ENCODE peak calls at places on chromosomes 4 and X, in five cellular contexts. A is mesendoderm, K is H9, E is IMR-90, G is mesenchymal stem cell. M is an unnamed sample.

GRCh38 chr4:53196872-53197759 is 168.7 kb downstream of the SCFD2 start:
- DNase-seq in A (peak; percentile 74), K (no peak), E (peak; percentile 90), G (peak; percentile 86), M (no peak)

GRCh38 chr4:84691170-84691691 is 108.3 kb downstream of the CDS1 start:
- DNase-seq in A (peak; percentile 40), K (no peak), E (peak; percentile 94), G (peak; percentile 95), M (no peak)

GRCh38 chrX:112450810-112451209 is 228.9 kb downstream of the LHFPL1 start:
- DNase-seq in A (no peak), K (no peak), E (no peak), G (no peak), M (no peak)

GRCh38 chr4:89586864-89587263 is 250.1 kb downstream of the SNCA start:
- DNase-seq in A (peak; percentile 19), K (no peak), E (peak; percentile 20), G (peak; percentile 28), M (no peak)

GRCh38 chr4:151259752-151260151 is 17.2 kb upstream of the PRSS48 start:
- DNase-seq in A (no peak), K (no peak), E (no peak), G (no peak), M (no peak)

GRCh38 chr4:168540086-168540864 is 43.4 kb downstream of the PALLD start:
- DNase-seq in A (peak; percentile 11), K (no peak), E (peak; percentile 86), G (peak; percentile 54), M (no peak)

GRCh38 chr4:67393699-67394281 is 151.5 kb downstream of the CENPC start:
- DNase-seq in A (peak; percentile 37), K (no peak), E (peak; percentile 50), G (peak; percentile 39), M (no peak)

GRCh38 chr4:2428496-2429213 is 9.9 kb downstream of the CFAP99 start:
- DNase-seq in A (no peak), K (peak; percentile 25), E (no peak), G (no peak), M (no peak)

GRCh38 chr4:167578906-167579305 is 344.6 kb upstream of the SPOCK3 start:
- DNase-seq in A (peak; percentile 52), K (no peak), E (no peak), G (no peak), M (no peak)

GRCh38 chr4:128516568-128516967 is 229.0 kb upstream of the PGRMC2 start:
- DNase-seq in A (no peak), K (no peak), E (peak; percentile 92), G (peak; percentile 83), M (no peak)

GRCh38 chrX:8815460-8816065 is 14.4 kb upstream of the FAM9A start:
- DNase-seq in A (peak; percentile 74), K (no peak), E (peak; percentile 40), G (peak; percentile 50), M (no peak)

GRCh38 chr4:78922207-78922606 is 17.0 kb downstream of the PAQR3 start:
- DNase-seq in A (no peak), K (no peak), E (peak; percentile 83), G (peak; percentile 55), M (no peak)

GRCh38 chrX:68433981-68434299 is 645 bp upstream of the OPHN1 start:
- DNase-seq in A (no peak), K (no peak), E (no peak), G (no peak), M (no peak)
- H3K18ac ChIP-seq in A (peak overlapping the region; percentile 29), K (no peak overlapping the region), E (no peak overlapping the region), G (no peak overlapping the region), M (no peak overlapping the region)

GRCh38 chr4:182827166-182827565 is 90.0 kb downstream of the DCTD start:
- DNase-seq in A (no peak), K (no peak), E (no peak), G (no peak), M (no peak)

GRCh38 chr4:182829196-182829595 is 88.0 kb downstream of the DCTD start:
- DNase-seq in A (no peak), K (no peak), E (no peak), G (no peak), M (no peak)

GRCh38 chr4:182826391-182826790 is 90.8 kb downstream of the DCTD start:
- DNase-seq in A (no peak), K (no peak), E (no peak), G (no peak), M (no peak)

GRCh38 chr4:182828678-182829025 is 88.5 kb downstream of the DCTD start:
- DNase-seq in A (no peak), K (no peak), E (no peak), G (no peak), M (no peak)

DNA sequence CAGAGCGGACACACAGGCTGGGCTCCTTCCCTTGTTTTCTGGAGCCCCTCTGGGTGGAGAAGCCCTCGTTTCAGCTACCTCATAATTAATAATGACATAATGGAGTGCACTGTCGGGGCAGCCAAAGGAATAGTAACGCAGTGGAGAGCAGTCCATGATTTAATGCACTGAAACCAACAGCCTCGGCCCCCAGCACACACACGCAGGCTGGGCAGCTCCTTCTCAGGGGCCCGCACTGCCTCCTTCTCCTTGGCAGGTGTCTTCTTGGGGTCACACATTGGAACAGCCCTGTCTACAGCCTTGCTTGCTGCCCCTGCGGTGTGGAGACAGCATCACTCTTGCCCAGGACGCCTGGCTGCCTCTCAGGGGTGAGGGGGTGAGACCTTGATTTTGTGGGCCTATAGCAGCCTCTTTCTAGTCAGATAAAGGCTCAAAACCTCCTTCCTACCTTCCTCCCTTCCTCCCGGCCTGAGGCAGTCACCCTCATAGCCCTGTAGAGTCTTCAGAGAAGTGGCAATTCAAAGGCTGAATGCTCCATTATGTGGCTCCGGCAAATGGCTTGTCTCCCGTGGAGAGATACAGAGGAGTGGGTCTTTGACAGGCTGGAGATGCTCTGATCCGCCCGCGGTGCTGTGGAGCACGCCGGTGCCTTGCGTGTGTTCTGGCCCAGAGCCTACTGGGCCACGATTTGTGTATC is 89.1 kb downstream of the DCTD start:
- DNase-seq in A (no peak), K (no peak), E (no peak), G (no peak), M (no peak)
- H3K18ac ChIP-seq in A (no peak overlapping the region), K (no peak overlapping the region), E (no peak overlapping the region), G (no peak overlapping the region), M (no peak overlapping the region)

GRCh38 chr4:868421-868820 is 42.5 kb upstream of the CPLX1 start:
- DNase-seq in A (no peak), K (no peak), E (no peak), G (no peak), M (no peak)

GRCh38 chr4:867526-868250 is 41.8 kb upstream of the CPLX1 start:
- DNase-seq in A (no peak), K (no peak), E (no peak), G (no peak), M (no peak)

GRCh38 chr4:865572-865971 is 39.6 kb upstream of the CPLX1 start:
- DNase-seq in A (no peak), K (no peak), E (no peak), G (no peak), M (no peak)

GRCh38 chr4:866068-866760 is 40.3 kb upstream of the CPLX1 start:
- DNase-seq in A (no peak), K (no peak), E (no peak), G (no peak), M (no peak)

GRCh38 chr4:866761-867390 is 40.9 kb upstream of the CPLX1 start:
- DNase-seq in A (peak; percentile 22), K (no peak), E (no peak), G (no peak), M (no peak)
- H3K18ac ChIP-seq in A (no peak overlapping the region), K (no peak overlapping the region), E (no peak overlapping the region), G (no peak overlapping the region), M (no peak overlapping the region)

GRCh38 chr4:26176621-26177121 is 144.1 kb upstream of the RBPJ start:
- DNase-seq in A (peak; percentile 21), K (no peak), E (peak; percentile 85), G (no peak), M (no peak)
- H3K18ac ChIP-seq in A (no peak overlapping the region), K (no peak overlapping the region), E (peak overlapping the region; percentile 78), G (no peak overlapping the region), M (no peak overlapping the region)